ENCODE peak calls at places on chromosomes 3 and 15, in eight cellular contexts. One of them, this sample, is unnamed.

GRCh38 chr3:28575748-28576589 is 227.3 kb upstream of the AZI2 start:
- DNase-seq in A673: peak; percentile 21
- DNase-seq in RWPE2: no peak
- DNase-seq in prostate gland: peak; percentile 15
- DNase-seq in left ventricle myocardium inferior: peak; percentile 15
- DNase-seq in SJSA1: peak; percentile 28
- DNase-seq in mesendoderm: peak; percentile 80
- DNase-seq in GM12864: no peak
- DNase-seq in this sample: peak; percentile 6

GRCh38 chr3:187777331-187778046 is 32.2 kb upstream of the BCL6 start:
- DNase-seq in GM12864: no peak
- DNase-seq in RWPE2: no peak
- DNase-seq in SJSA1: peak; percentile 11
- DNase-seq in mesendoderm: no peak
- DNase-seq in left ventricle myocardium inferior: no peak
- DNase-seq in A673: peak; percentile 12
- DNase-seq in prostate gland: no peak
- DNase-seq in this sample: no peak

GRCh38 chr15:89665449-89666146 is 10.3 kb upstream of the KIF7 start:
- DNase-seq in A673: peak; percentile 13
- DNase-seq in prostate gland: peak; percentile 18
- DNase-seq in mesendoderm: peak; percentile 64
- DNase-seq in SJSA1: no peak
- DNase-seq in RWPE2: no peak
- DNase-seq in left ventricle myocardium inferior: peak; percentile 70
- DNase-seq in GM12864: no peak
- DNase-seq in this sample: peak; percentile 57

GRCh38 chr15:22955544-22956085 is 24.6 kb downstream of the CYFIP1 start:
- DNase-seq in mesendoderm: no peak
- DNase-seq in left ventricle myocardium inferior: no peak
- DNase-seq in A673: no peak
- DNase-seq in RWPE2: peak; percentile 67
- DNase-seq in prostate gland: no peak
- DNase-seq in SJSA1: no peak
- DNase-seq in GM12864: no peak
- DNase-seq in this sample: no peak

GRCh38 chr15:58410353-58410752 is 21.4 kb upstream of the LIPC start:
- DNase-seq in left ventricle myocardium inferior: no peak
- DNase-seq in prostate gland: no peak
- DNase-seq in SJSA1: peak; percentile 28
- DNase-seq in mesendoderm: no peak
- DNase-seq in A673: no peak
- DNase-seq in RWPE2: no peak
- DNase-seq in GM12864: no peak
- DNase-seq in this sample: no peak

GRCh38 chr3:11476814-11477213 is 166.9 kb downstream of the VGLL4 start:
- DNase-seq in SJSA1: no peak
- DNase-seq in GM12864: no peak
- DNase-seq in mesendoderm: no peak
- DNase-seq in A673: peak; percentile 52
- DNase-seq in left ventricle myocardium inferior: no peak
- DNase-seq in prostate gland: no peak
- DNase-seq in RWPE2: no peak
- DNase-seq in this sample: no peak

GRCh38 chr15:71746719-71747118 is 63.6 kb upstream of the NR2E3 start:
- DNase-seq in GM12864: no peak
- DNase-seq in prostate gland: peak; percentile 87
- DNase-seq in A673: no peak
- DNase-seq in left ventricle myocardium inferior: no peak
- DNase-seq in mesendoderm: no peak
- DNase-seq in RWPE2: peak; percentile 92
- DNase-seq in SJSA1: no peak
- DNase-seq in this sample: no peak

GRCh38 chr3:53109822-53110771 is 20.1 kb downstream of the RFT1 start:
- DNase-seq in left ventricle myocardium inferior: peak; percentile 47
- DNase-seq in prostate gland: peak; percentile 61
- DNase-seq in GM12864: peak; percentile 31
- DNase-seq in RWPE2: no peak
- DNase-seq in SJSA1: no peak
- DNase-seq in A673: peak; percentile 27
- DNase-seq in mesendoderm: peak; percentile 80
- DNase-seq in this sample: peak; percentile 92

GRCh38 chr3:98343647-98344507 is 9.8 kb upstream of the OR5K4 start:
- DNase-seq in RWPE2: no peak
- DNase-seq in SJSA1: peak; percentile 21
- DNase-seq in A673: peak; percentile 72
- DNase-seq in GM12864: peak; percentile 27
- DNase-seq in mesendoderm: peak; percentile 91
- DNase-seq in left ventricle myocardium inferior: no peak
- DNase-seq in prostate gland: no peak
- DNase-seq in this sample: peak; percentile 22

DNA sequence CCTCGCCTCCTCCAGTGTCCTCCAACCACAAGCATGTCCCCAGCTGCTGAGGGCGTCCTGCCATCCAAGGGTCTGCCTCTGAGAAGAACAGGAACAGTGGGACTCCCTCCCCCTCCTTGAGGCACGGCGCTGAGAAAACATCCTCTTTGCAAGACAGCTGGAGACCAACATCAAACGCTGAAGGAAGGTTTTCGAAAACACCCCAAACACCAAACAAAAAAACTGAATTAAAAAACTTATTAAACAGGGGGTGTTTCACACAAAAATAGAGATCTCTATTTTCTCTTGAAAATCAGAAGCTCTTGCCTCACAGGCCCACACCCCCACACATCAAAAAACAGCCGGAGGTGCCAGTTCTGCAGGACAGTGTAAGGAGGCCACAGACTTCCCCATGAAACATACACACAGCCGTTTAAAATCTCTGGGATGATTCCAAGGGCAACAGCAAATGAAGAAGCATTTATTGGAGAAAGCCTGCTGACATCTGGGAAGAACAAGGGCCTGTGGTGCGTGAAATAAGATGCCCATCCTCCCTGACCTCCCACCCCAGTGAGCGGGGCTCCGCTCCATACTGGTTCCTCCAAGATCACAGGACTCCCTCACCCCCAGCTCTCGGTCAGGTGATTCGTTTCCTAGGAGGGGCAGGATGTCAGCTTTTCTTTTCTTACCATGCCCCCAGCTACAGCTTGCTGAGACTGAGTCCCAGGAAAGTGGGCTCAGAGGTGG is 71.3 kb downstream of the NUP210 start:
- DNase-seq in prostate gland: no peak
- DNase-seq in left ventricle myocardium inferior: no peak
- DNase-seq in GM12864: no peak
- DNase-seq in SJSA1: no peak
- DNase-seq in A673: no peak
- DNase-seq in mesendoderm: peak; percentile 56
- DNase-seq in RWPE2: no peak
- DNase-seq in this sample: no peak
- H3K4me3 ChIP-seq in prostate gland: no peak overlapping the region
- H3K4me3 ChIP-seq in left ventricle myocardium inferior: no peak overlapping the region
- H3K4me3 ChIP-seq in GM12864: no peak overlapping the region
- H3K4me3 ChIP-seq in SJSA1: no peak overlapping the region
- H3K4me3 ChIP-seq in A673: no peak overlapping the region
- H3K4me3 ChIP-seq in mesendoderm: no peak overlapping the region
- H3K4me3 ChIP-seq in RWPE2: no peak overlapping the region
- H3K4me3 ChIP-seq in this sample: no peak overlapping the region

DNA sequence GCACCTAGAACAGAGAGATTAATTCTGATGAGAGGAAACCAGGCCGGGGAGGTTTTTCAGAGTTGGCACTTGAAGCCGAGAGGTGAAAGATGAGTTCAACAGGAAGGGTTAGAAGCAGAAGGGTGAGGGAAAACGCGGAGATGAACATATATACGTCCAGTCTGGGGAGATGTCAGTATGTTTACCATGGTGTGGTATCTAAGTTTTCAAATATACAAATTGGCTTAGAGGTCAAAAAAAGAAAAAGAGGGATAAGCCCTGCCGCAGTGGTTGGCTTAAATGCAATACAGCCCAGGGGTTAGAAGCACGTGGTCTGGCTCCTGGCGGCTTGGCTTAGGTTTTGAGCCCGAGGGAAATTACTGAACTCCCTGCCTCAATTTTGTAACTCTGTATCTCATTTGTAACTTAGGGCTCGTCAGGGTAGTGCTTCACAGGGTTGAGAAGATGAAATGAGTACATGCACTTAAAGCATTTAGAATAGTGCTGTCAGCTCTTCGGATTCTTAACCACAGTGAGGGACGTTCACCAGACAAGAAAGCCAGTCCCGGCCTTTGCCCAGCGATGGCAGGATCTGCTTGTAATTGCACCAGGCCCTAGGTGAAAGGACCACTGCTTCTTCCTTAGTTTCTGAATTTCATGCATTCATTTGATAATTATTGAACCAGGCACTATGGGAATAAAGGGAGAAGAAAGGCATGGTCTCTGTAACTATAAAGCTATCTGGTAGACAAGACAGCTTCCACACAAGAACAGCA is 6.4 kb downstream of the HES1 start:
- DNase-seq in SJSA1: no peak
- DNase-seq in RWPE2: no peak
- DNase-seq in prostate gland: no peak
- DNase-seq in left ventricle myocardium inferior: peak; percentile 59
- DNase-seq in mesendoderm: peak; percentile 36
- DNase-seq in GM12864: no peak
- DNase-seq in A673: no peak
- DNase-seq in this sample: no peak
- H3K4me3 ChIP-seq in SJSA1: peak overlapping the region; percentile 30
- H3K4me3 ChIP-seq in RWPE2: no peak overlapping the region
- H3K4me3 ChIP-seq in prostate gland: no peak overlapping the region
- H3K4me3 ChIP-seq in left ventricle myocardium inferior: peak overlapping the region; percentile 63
- H3K4me3 ChIP-seq in mesendoderm: no peak overlapping the region
- H3K4me3 ChIP-seq in GM12864: no peak overlapping the region
- H3K4me3 ChIP-seq in A673: peak overlapping the region; percentile 16
- H3K4me3 ChIP-seq in this sample: no peak overlapping the region

GRCh38 chr15:70584838-70585706 is 178.3 kb downstream of the UACA start:
- DNase-seq in SJSA1: no peak
- DNase-seq in mesendoderm: peak; percentile 79
- DNase-seq in RWPE2: no peak
- DNase-seq in GM12864: no peak
- DNase-seq in A673: no peak
- DNase-seq in left ventricle myocardium inferior: no peak
- DNase-seq in prostate gland: peak; percentile 16
- DNase-seq in this sample: no peak
- H3K4me3 ChIP-seq in SJSA1: no peak overlapping the region
- H3K4me3 ChIP-seq in mesendoderm: peak overlapping the region; percentile 30
- H3K4me3 ChIP-seq in RWPE2: peak overlapping the region; percentile 23
- H3K4me3 ChIP-seq in GM12864: no peak overlapping the region
- H3K4me3 ChIP-seq in A673: no peak overlapping the region
- H3K4me3 ChIP-seq in left ventricle myocardium inferior: peak overlapping the region; percentile 54
- H3K4me3 ChIP-seq in prostate gland: peak overlapping the region; percentile 2
- H3K4me3 ChIP-seq in this sample: no peak overlapping the region

DNA sequence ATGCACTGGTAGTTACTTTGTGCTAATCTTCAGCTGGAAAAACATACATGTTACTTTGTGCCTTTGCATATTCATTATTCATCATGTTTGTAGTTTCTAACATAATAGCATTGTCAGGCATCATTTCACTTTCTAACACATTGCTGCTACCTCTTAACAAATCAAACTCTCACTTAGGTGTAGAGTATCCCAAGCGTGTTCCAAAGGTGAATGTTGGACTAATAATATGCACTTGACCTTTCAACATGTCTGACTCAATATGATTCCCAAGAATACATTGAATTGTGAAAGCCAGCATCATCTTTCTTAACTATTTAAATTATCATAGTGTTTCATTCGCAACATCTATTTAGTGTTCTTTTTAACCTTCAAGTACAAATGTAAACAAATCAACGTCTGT is 211.6 kb downstream of the BBX start:
- DNase-seq in mesendoderm: no peak
- DNase-seq in RWPE2: no peak
- DNase-seq in left ventricle myocardium inferior: no peak
- DNase-seq in GM12864: no peak
- DNase-seq in prostate gland: no peak
- DNase-seq in A673: no peak
- DNase-seq in SJSA1: no peak
- DNase-seq in this sample: no peak
- H3K4me3 ChIP-seq in mesendoderm: no peak overlapping the region
- H3K4me3 ChIP-seq in RWPE2: no peak overlapping the region
- H3K4me3 ChIP-seq in left ventricle myocardium inferior: no peak overlapping the region
- H3K4me3 ChIP-seq in GM12864: no peak overlapping the region
- H3K4me3 ChIP-seq in prostate gland: no peak overlapping the region
- H3K4me3 ChIP-seq in A673: no peak overlapping the region
- H3K4me3 ChIP-seq in SJSA1: no peak overlapping the region
- H3K4me3 ChIP-seq in this sample: no peak overlapping the region

This sample was measured in cardiac fibroblast.